ENCODE peak calls at places on chromosomes 11 and 22, in four cellular contexts. R is testis, H is uterus, U is ascending aorta. M is an unnamed sample.

GRCh38 chr22:48926663-48927062 is 901.0 kb downstream of the BRD1 start:
- DNase-seq in R (no peak), H (no peak), U (no peak), M (peak; percentile 42)

GRCh38 chr11:120061761-120062560 is 76.0 kb downstream of the TRIM29 start:
- DNase-seq in R (peak; percentile 55), H (peak; percentile 48), U (no peak), M (no peak)

GRCh38 chr22:37909756-37910155 is 3.7 kb downstream of the MICALL1 start:
- DNase-seq in R (no peak), H (no peak), U (no peak), M (no peak)

GRCh38 chr11:64132982-64133705 is 32.8 kb downstream of the MACROD1 start:
- DNase-seq in R (no peak), H (no peak), U (no peak), M (no peak)

GRCh38 chr11:122862091-122862490 is 20.5 kb upstream of the JHY start:
- DNase-seq in R (no peak), H (no peak), U (no peak), M (no peak)

GRCh38 chr11:2351701-2352100 is 25.4 kb upstream of the CD81 start:
- DNase-seq in R (no peak), H (no peak), U (no peak), M (no peak)

GRCh38 chr22:49017769-49018330 is 809.8 kb downstream of the BRD1 start:
- DNase-seq in R (peak; percentile 13), H (no peak), U (no peak), M (peak; percentile 6)

GRCh38 chr11:130699561-130699960 is 216.7 kb downstream of the SNX19 start:
- DNase-seq in R (no peak), H (no peak), U (no peak), M (no peak)

GRCh38 chr11:67055812-67056211 is 835 bp upstream of the RHOD start:
- DNase-seq in R (peak; percentile 37), H (peak; percentile 32), U (no peak), M (no peak)

GRCh38 chr11:95788921-95789505 is 569 bp downstream of the FAM76B start:
- DNase-seq in R (peak; percentile 52), H (no peak), U (no peak), M (peak; percentile 22)

GRCh38 chr11:14537134-14537599 is 17.0 kb upstream of the PSMA1 start:
- DNase-seq in R (peak; percentile 65), H (no peak), U (no peak), M (peak; percentile 55)

GRCh38 chr11:9151631-9152030 is 60.2 kb upstream of the SCUBE2 start:
- DNase-seq in R (no peak), H (no peak), U (no peak), M (no peak)

GRCh38 chr11:1916986-1917522 is 2.4 kb upstream of the TNNT3 start:
- DNase-seq in R (no peak), H (peak; percentile 57), U (no peak), M (peak; percentile 57)

GRCh38 chr22:20080776-20081654 is 974 bp downstream of the DGCR8 start:
- DNase-seq in R (peak; percentile 29), H (no peak), U (no peak), M (peak; percentile 54)

GRCh38 chr11:72759468-72759867 is 7.3 kb upstream of the ARAP1 start:
- DNase-seq in R (no peak), H (no peak), U (no peak), M (no peak)

GRCh38 chr22:29670615-29671014 is 49.2 kb upstream of the CABP7 start:
- DNase-seq in R (no peak), H (no peak), U (no peak), M (no peak)
- TF ChIP-seq CTCF in R (no peak), H (no peak), U (no peak), M (no peak)

GRCh38 chr11:843818-844692 is 1.4 kb downstream of the TSPAN4 start:
- DNase-seq in R (peak; percentile 90), H (peak; percentile 90), U (peak; percentile 89), M (peak; percentile 94)
- H3K27ac ChIP-seq in R (peak overlapping the region; percentile 97), H (peak overlapping the region; percentile 95), U (peak overlapping the region; percentile 92), M (peak overlapping the region; percentile 97)

GRCh38 chr11:44730775-44731174 is 4.0 kb downstream of the TSPAN18 start:
- DNase-seq in R (no peak), H (no peak), U (no peak), M (no peak)

GRCh38 chr11:44732564-44732963 is 5.8 kb downstream of the TSPAN18 start:
- DNase-seq in R (no peak), H (no peak), U (no peak), M (no peak)

GRCh38 chr11:44731685-44732411 is 5.1 kb downstream of the TSPAN18 start:
- DNase-seq in R (no peak), H (no peak), U (no peak), M (peak; percentile 78)

GRCh38 chr11:44734982-44735381 is 8.2 kb downstream of the TSPAN18 start:
- DNase-seq in R (no peak), H (no peak), U (no peak), M (no peak)

DNA sequence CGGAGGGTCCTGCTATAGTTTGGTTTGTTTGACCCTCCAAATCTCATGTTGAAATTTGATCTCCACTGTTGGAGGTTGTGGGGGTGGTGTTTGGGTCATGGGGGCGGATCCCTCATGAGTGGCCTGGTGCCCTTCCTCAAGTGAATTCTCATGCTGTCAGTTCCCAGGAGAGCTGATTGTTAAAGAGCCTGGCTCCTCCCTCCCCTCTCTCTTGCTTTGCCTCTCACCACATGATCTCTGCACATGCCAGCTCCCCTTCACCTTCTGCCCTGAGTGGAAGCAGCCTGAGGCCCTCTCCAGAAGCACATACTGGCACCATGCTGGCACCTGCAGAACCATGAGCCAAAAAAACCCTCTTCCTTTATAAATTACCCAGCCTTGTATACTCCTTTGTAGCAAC is 7.1 kb downstream of the TSPAN18 start:
- DNase-seq in R (no peak), H (no peak), U (no peak), M (no peak)
- H3K4me1 ChIP-seq in R (peaks cover 4% of the 10 kb centered on the region), H (peaks cover 3% of the 10 kb centered on the region), U (no peaks in the 10 kb centered on the region), M (peaks cover 34% of the 10 kb centered on the region)

GRCh38 chr22:35311551-35311999 is 11.9 kb downstream of the TOM1 start:
- DNase-seq in R (no peak), H (no peak), U (no peak), M (no peak)
- TF ChIP-seq CTCF in R (no peak), H (no peak), U (no peak), M (no peak)